ENCODE peak calls at places on chromosome 9, in four cellular contexts. One of them, this sample, is unnamed.

GRCh38 chr9:112970939-112971338 is 41.1 kb downstream of the ZNF883 start:
- DNase-seq in left ventricle myocardium inferior: no peak
- DNase-seq in HCT116: no peak
- DNase-seq in OCI-LY7: no peak
- DNase-seq in this sample: no peak

GRCh38 chr9:123924727-123925126 is 5.2 kb downstream of the DENND1A start:
- DNase-seq in left ventricle myocardium inferior: no peak
- DNase-seq in HCT116: no peak
- DNase-seq in OCI-LY7: no peak
- DNase-seq in this sample: no peak

GRCh38 chr9:18611946-18612345 is 138.0 kb downstream of the ADAMTSL1 start:
- DNase-seq in left ventricle myocardium inferior: no peak
- DNase-seq in HCT116: no peak
- DNase-seq in OCI-LY7: no peak
- DNase-seq in this sample: no peak

GRCh38 chr9:137269231-137269772 is 8.2 kb upstream of the TOR4A start:
- DNase-seq in left ventricle myocardium inferior: no peak
- DNase-seq in HCT116: no peak
- DNase-seq in OCI-LY7: peak
- DNase-seq in this sample: peak

GRCh38 chr9:112047538-112048066 is 127.5 kb downstream of the SUSD1 start:
- DNase-seq in left ventricle myocardium inferior: no peak
- DNase-seq in HCT116: no peak
- DNase-seq in OCI-LY7: no peak
- DNase-seq in this sample: no peak

GRCh38 chr9:122228906-122229837 is at the start of gene LHX6:
- DNase-seq in left ventricle myocardium inferior: no peak
- DNase-seq in HCT116: no peak
- DNase-seq in OCI-LY7: no peak
- DNase-seq in this sample: no peak

GRCh38 chr9:114156658-114157421 is 1.5 kb downstream of the COL27A1 start:
- DNase-seq in left ventricle myocardium inferior: peak
- DNase-seq in HCT116: no peak
- DNase-seq in OCI-LY7: no peak
- DNase-seq in this sample: no peak

GRCh38 chr9:105173306-105173705 is 71.1 kb upstream of the SLC44A1 start:
- DNase-seq in left ventricle myocardium inferior: no peak
- DNase-seq in HCT116: no peak
- DNase-seq in OCI-LY7: no peak
- DNase-seq in this sample: no peak

GRCh38 chr9:30065888-30066287 is 2318.6 kb upstream of the ACO1 start:
- DNase-seq in left ventricle myocardium inferior: no peak
- DNase-seq in HCT116: peak
- DNase-seq in OCI-LY7: no peak
- DNase-seq in this sample: no peak

GRCh38 chr9:127144670-127145458 is 22.4 kb upstream of the ANGPTL2 start:
- DNase-seq in left ventricle myocardium inferior: peak
- DNase-seq in HCT116: no peak
- DNase-seq in OCI-LY7: no peak
- DNase-seq in this sample: no peak

GRCh38 chr9:116075191-116075590 is 78.4 kb upstream of the PAPPA start:
- DNase-seq in left ventricle myocardium inferior: no peak
- DNase-seq in HCT116: no peak
- DNase-seq in OCI-LY7: no peak
- DNase-seq in this sample: no peak

GRCh38 chr9:99562263-99562565 is 259.5 kb upstream of the NR4A3 start:
- DNase-seq in left ventricle myocardium inferior: no peak
- DNase-seq in HCT116: no peak
- DNase-seq in OCI-LY7: no peak
- DNase-seq in this sample: no peak

GRCh38 chr9:5631021-5631420 is 2.1 kb downstream of the RIC1 start:
- DNase-seq in left ventricle myocardium inferior: no peak
- DNase-seq in HCT116: no peak
- DNase-seq in OCI-LY7: no peak
- DNase-seq in this sample: no peak

GRCh38 chr9:37302277-37302676 is 120.2 kb upstream of the GRHPR start:
- DNase-seq in left ventricle myocardium inferior: no peak
- DNase-seq in HCT116: no peak
- DNase-seq in OCI-LY7: peak
- DNase-seq in this sample: peak

GRCh38 chr9:120850315-120850714 is 7.6 kb upstream of the PSMD5 start:
- DNase-seq in left ventricle myocardium inferior: no peak
- DNase-seq in HCT116: no peak
- DNase-seq in OCI-LY7: no peak
- DNase-seq in this sample: no peak

GRCh38 chr9:90659626-90660364 is 17.2 kb upstream of the DIRAS2 start:
- DNase-seq in left ventricle myocardium inferior: no peak
- DNase-seq in HCT116: no peak
- DNase-seq in OCI-LY7: no peak
- DNase-seq in this sample: no peak

GRCh38 chr9:112917027-112917986 is 26.6 kb upstream of the SLC46A2 start:
- DNase-seq in left ventricle myocardium inferior: no peak
- DNase-seq in HCT116: peak
- DNase-seq in OCI-LY7: no peak
- DNase-seq in this sample: no peak

GRCh38 chr9:129473523-129474244 is 147.2 kb downstream of the C9orf50 start:
- DNase-seq in left ventricle myocardium inferior: no peak
- DNase-seq in HCT116: no peak
- DNase-seq in OCI-LY7: no peak
- DNase-seq in this sample: no peak

GRCh38 chr9:37146372-37146771 is 26.0 kb downstream of the ZCCHC7 start:
- DNase-seq in left ventricle myocardium inferior: no peak
- DNase-seq in HCT116: no peak
- DNase-seq in OCI-LY7: peak
- DNase-seq in this sample: peak

GRCh38 chr9:127942152-127943010 is 4.7 kb upstream of the DPM2 start:
- DNase-seq in left ventricle myocardium inferior: peak
- DNase-seq in HCT116: no peak
- DNase-seq in OCI-LY7: peak
- DNase-seq in this sample: peak

GRCh38 chr9:89183146-89183545 is 4.5 kb upstream of the SHC3 start:
- DNase-seq in left ventricle myocardium inferior: no peak
- DNase-seq in HCT116: no peak
- DNase-seq in OCI-LY7: no peak
- DNase-seq in this sample: no peak

GRCh38 chr9:99127372-99128132 is 22.6 kb downstream of the TGFBR1 start:
- DNase-seq in left ventricle myocardium inferior: no peak
- DNase-seq in HCT116: no peak
- DNase-seq in OCI-LY7: no peak
- DNase-seq in this sample: peak

GRCh38 chr9:35579130-35579529 is 25.9 kb upstream of the TESK1 start:
- DNase-seq in left ventricle myocardium inferior: no peak
- DNase-seq in HCT116: no peak
- DNase-seq in OCI-LY7: no peak
- DNase-seq in this sample: peak

GRCh38 chr9:34072868-34073590 is 24.3 kb upstream of the UBAP2 start:
- DNase-seq in left ventricle myocardium inferior: no peak
- DNase-seq in HCT116: no peak
- DNase-seq in OCI-LY7: no peak
- DNase-seq in this sample: no peak

GRCh38 chr9:4299006-4299795 is 667 bp downstream of the GLIS3 start:
- DNase-seq in left ventricle myocardium inferior: peak
- DNase-seq in HCT116: no peak
- DNase-seq in OCI-LY7: no peak
- DNase-seq in this sample: peak

GRCh38 chr9:115595951-115596742 is 478.2 kb upstream of the TNC start:
- DNase-seq in left ventricle myocardium inferior: no peak
- DNase-seq in HCT116: no peak
- DNase-seq in OCI-LY7: no peak
- DNase-seq in this sample: no peak

GRCh38 chr9:111037744-111038335 is 430 bp downstream of the LPAR1 start:
- DNase-seq in left ventricle myocardium inferior: peak
- DNase-seq in HCT116: peak
- DNase-seq in OCI-LY7: no peak
- DNase-seq in this sample: peak

GRCh38 chr9:134225816-134226215 is 61.5 kb upstream of the RNU6ATAC start:
- DNase-seq in left ventricle myocardium inferior: peak
- DNase-seq in HCT116: no peak
- DNase-seq in OCI-LY7: no peak
- DNase-seq in this sample: no peak

GRCh38 chr9:32350682-32351081 is 33.8 kb upstream of the ACO1 start:
- DNase-seq in left ventricle myocardium inferior: no peak
- DNase-seq in HCT116: peak
- DNase-seq in OCI-LY7: peak
- DNase-seq in this sample: no peak

GRCh38 chr9:36258989-36259315 is 704 bp upstream of the GNE start:
- DNase-seq in left ventricle myocardium inferior: no peak
- DNase-seq in HCT116: no peak
- DNase-seq in OCI-LY7: no peak
- DNase-seq in this sample: peak

GRCh38 chr9:131734165-131734610 is 5.7 kb downstream of the RAPGEF1 start:
- DNase-seq in left ventricle myocardium inferior: peak
- DNase-seq in HCT116: no peak
- DNase-seq in OCI-LY7: peak
- DNase-seq in this sample: peak

GRCh38 chr9:27450752-27451151 is 73.3 kb upstream of the IFNK start:
- DNase-seq in left ventricle myocardium inferior: no peak
- DNase-seq in HCT116: no peak
- DNase-seq in OCI-LY7: no peak
- DNase-seq in this sample: no peak

DNA sequence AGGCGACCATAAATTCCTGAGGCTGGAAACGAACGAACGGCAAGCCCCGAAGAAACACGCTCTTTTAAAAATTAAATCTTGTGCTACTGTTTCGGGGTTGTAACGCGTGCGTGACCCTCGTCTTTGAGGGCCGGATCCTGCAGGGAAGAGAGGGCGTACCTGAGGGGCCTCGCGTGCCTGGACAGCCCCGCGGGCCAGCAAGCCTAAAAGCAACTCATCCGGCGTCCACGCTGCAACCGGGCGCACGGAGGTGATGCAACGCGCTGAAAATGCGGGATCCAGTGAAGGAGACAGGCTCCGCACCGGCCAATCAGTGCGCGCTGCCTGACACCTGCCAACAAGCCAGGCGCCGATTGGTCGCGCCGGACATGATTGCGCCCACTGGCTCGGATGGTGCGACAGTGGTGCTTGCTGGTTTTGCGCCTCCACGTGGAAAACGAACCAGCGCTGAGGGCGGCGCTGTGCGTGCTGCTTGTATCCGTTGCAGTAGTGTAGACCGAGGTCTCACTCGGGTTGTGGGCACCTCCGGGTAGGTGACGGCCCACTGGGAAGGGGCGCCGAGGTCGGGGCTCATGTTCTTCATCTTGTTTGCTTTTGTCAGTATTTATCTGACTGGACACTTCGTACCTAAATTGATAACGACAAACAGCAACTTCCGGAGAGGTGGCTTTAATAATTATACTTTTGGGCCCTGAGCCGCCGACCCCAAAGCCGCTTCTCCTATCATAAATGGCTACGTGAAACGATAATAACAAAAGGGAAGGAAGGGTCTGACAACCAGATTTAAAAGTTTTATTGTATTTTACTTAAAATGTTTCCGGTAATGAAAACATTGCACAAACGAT is at the start of gene IARS1:
- DNase-seq in left ventricle myocardium inferior: peak
- DNase-seq in HCT116: peak
- DNase-seq in OCI-LY7: peak
- DNase-seq in this sample: peak
- TF ChIP-seq CTCF in left ventricle myocardium inferior: peak
- TF ChIP-seq CTCF in HCT116: peak
- TF ChIP-seq CTCF in OCI-LY7: peak
- TF ChIP-seq CTCF in this sample: peak

DNA sequence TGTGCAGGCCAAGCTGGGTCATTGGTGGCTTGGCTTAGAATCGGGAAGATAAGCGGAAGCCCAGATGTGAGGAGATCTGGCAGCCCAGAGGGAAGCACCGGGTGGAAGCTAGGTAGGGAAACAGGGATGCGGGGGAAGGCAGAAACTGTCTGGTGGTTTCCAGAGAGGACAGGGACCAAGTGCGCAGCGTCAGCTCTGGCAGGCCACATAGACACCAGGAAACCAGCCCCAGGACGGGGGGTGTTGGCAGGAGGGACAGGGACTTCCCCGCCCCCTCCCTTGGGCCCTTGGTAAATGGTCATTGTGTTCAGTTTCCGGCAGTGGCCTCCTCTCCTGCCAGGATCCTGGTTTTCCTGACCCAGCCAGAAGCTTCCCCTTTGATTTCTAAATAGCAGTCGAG is 2.0 kb downstream of the RALGDS start:
- DNase-seq in left ventricle myocardium inferior: peak
- DNase-seq in HCT116: no peak
- DNase-seq in OCI-LY7: no peak
- DNase-seq in this sample: no peak
- H3K4me3 ChIP-seq in left ventricle myocardium inferior: peak
- H3K4me3 ChIP-seq in HCT116: no peak
- H3K4me3 ChIP-seq in OCI-LY7: no peak
- H3K4me3 ChIP-seq in this sample: no peak

DNA sequence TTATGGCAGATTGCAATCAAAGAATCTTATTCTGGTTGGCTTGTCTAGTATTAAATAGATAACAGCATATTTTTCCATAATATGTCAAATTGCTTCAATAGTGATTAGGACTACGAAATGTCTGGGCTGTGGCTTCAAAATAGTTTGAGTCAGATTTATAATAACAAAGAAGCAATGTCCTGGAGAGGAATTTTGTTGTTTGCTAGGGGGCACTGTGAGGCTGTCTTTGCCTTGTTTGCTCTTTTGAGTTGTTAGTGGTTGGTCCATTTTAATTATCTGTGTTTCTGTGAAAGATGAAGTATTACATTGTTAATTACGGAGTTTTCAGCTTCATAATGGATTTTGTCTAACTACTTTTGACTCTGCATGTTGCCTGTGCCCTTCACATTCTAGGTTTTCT is 713.6 kb downstream of the TLE4 start:
- DNase-seq in left ventricle myocardium inferior: no peak
- DNase-seq in HCT116: no peak
- DNase-seq in OCI-LY7: no peak
- DNase-seq in this sample: no peak
- TF ChIP-seq CTCF in left ventricle myocardium inferior: peak
- TF ChIP-seq CTCF in HCT116: no peak
- TF ChIP-seq CTCF in OCI-LY7: peak
- TF ChIP-seq CTCF in this sample: no peak

GRCh38 chr9:135958485-135958884 is 2.7 kb downstream of the UBAC1 start:
- DNase-seq in left ventricle myocardium inferior: no peak
- DNase-seq in HCT116: no peak
- DNase-seq in OCI-LY7: no peak
- DNase-seq in this sample: no peak

GRCh38 chr9:135959814-135960213 is 1.4 kb downstream of the UBAC1 start:
- DNase-seq in left ventricle myocardium inferior: no peak
- DNase-seq in HCT116: no peak
- DNase-seq in OCI-LY7: no peak
- DNase-seq in this sample: no peak

GRCh38 chr9:135955981-135956797 is 5.0 kb downstream of the UBAC1 start:
- DNase-seq in left ventricle myocardium inferior: no peak
- DNase-seq in HCT116: no peak
- DNase-seq in OCI-LY7: no peak
- DNase-seq in this sample: no peak

GRCh38 chr9:135957431-135957830 is 3.7 kb downstream of the UBAC1 start:
- DNase-seq in left ventricle myocardium inferior: no peak
- DNase-seq in HCT116: no peak
- DNase-seq in OCI-LY7: no peak
- DNase-seq in this sample: no peak

DNA sequence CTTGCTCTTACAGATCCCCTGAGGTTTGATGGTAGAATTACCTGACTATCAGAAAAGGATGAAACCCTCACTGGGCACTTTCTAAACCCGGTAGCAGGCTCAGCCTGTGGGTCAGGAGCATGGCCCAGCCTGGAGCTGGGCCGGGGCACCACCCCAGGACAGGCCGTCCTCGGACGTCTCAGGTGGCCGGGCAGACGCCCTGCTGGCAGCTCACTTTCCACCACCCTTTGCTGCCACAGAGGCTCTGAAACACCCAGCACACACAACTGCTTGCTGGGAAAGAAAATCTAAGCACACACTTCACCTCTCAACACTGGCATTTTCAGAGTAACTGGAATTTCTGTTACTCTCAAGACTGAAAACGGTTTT is 4.4 kb downstream of the UBAC1 start:
- DNase-seq in left ventricle myocardium inferior: no peak
- DNase-seq in HCT116: no peak
- DNase-seq in OCI-LY7: no peak
- DNase-seq in this sample: no peak
- H3K4me3 ChIP-seq in left ventricle myocardium inferior: peak
- H3K4me3 ChIP-seq in HCT116: no peak
- H3K4me3 ChIP-seq in OCI-LY7: no peak
- H3K4me3 ChIP-seq in this sample: no peak